ENCODE peak calls at places on chromosomes 3 and 15, in five cellular contexts. One of them, this sample, is unnamed.

GRCh38 chr15:45376300-45376928 is 1.9 kb downstream of the GATM start:
- DNase-seq in effector memory CD4-positive, alpha-beta T cell: no peak
- DNase-seq in OCI-LY7: no peak
- DNase-seq in psoas muscle: no peak
- DNase-seq in pancreas: no peak
- DNase-seq in this sample: peak; percentile 66

GRCh38 chr3:186053954-186054353 is 54.9 kb downstream of the ETV5 start:
- DNase-seq in effector memory CD4-positive, alpha-beta T cell: no peak
- DNase-seq in OCI-LY7: no peak
- DNase-seq in psoas muscle: no peak
- DNase-seq in pancreas: no peak
- DNase-seq in this sample: no peak

GRCh38 chr3:188243124-188243795 is 89.3 kb downstream of the LPP start:
- DNase-seq in effector memory CD4-positive, alpha-beta T cell: no peak
- DNase-seq in OCI-LY7: peak; percentile 51
- DNase-seq in psoas muscle: no peak
- DNase-seq in pancreas: no peak
- DNase-seq in this sample: no peak

GRCh38 chr3:142929109-142929508 is 34.4 kb downstream of the PAQR9 start:
- DNase-seq in effector memory CD4-positive, alpha-beta T cell: no peak
- DNase-seq in OCI-LY7: peak; percentile 43
- DNase-seq in psoas muscle: peak; percentile 76
- DNase-seq in pancreas: peak; percentile 40
- DNase-seq in this sample: peak; percentile 84

GRCh38 chr3:72318504-72319201 is 529.6 kb downstream of the SHQ1 start:
- DNase-seq in effector memory CD4-positive, alpha-beta T cell: no peak
- DNase-seq in OCI-LY7: no peak
- DNase-seq in psoas muscle: no peak
- DNase-seq in pancreas: no peak
- DNase-seq in this sample: no peak

GRCh38 chr15:88913017-88913849 is at the start of gene MFGE8:
- DNase-seq in effector memory CD4-positive, alpha-beta T cell: peak; percentile 60
- DNase-seq in OCI-LY7: peak; percentile 74
- DNase-seq in psoas muscle: peak; percentile 93
- DNase-seq in pancreas: peak; percentile 52
- DNase-seq in this sample: peak; percentile 94

GRCh38 chr15:86004061-86004460 is 75.6 kb upstream of the AGBL1 start:
- DNase-seq in effector memory CD4-positive, alpha-beta T cell: no peak
- DNase-seq in OCI-LY7: no peak
- DNase-seq in psoas muscle: no peak
- DNase-seq in pancreas: no peak
- DNase-seq in this sample: no peak

GRCh38 chr3:29618395-29619291 is 337.8 kb downstream of the RBMS3 start:
- DNase-seq in effector memory CD4-positive, alpha-beta T cell: no peak
- DNase-seq in OCI-LY7: no peak
- DNase-seq in psoas muscle: no peak
- DNase-seq in pancreas: no peak
- DNase-seq in this sample: no peak

GRCh38 chr15:23628612-23629233 is 18.9 kb downstream of the MAGEL2 start:
- DNase-seq in effector memory CD4-positive, alpha-beta T cell: no peak
- DNase-seq in OCI-LY7: no peak
- DNase-seq in psoas muscle: no peak
- DNase-seq in pancreas: no peak
- DNase-seq in this sample: peak; percentile 55

GRCh38 chr15:68278345-68279217 is 1.0 kb downstream of the FEM1B start:
- DNase-seq in effector memory CD4-positive, alpha-beta T cell: no peak
- DNase-seq in OCI-LY7: peak; percentile 29
- DNase-seq in psoas muscle: no peak
- DNase-seq in pancreas: no peak
- DNase-seq in this sample: peak; percentile 89

GRCh38 chr3:140910860-140911259 is 30.8 kb upstream of the SLC25A36 start:
- DNase-seq in effector memory CD4-positive, alpha-beta T cell: no peak
- DNase-seq in OCI-LY7: peak; percentile 0
- DNase-seq in psoas muscle: no peak
- DNase-seq in pancreas: no peak
- DNase-seq in this sample: peak; percentile 77

GRCh38 chr3:45524605-45525004 is 69.9 kb upstream of the LIMD1 start:
- DNase-seq in effector memory CD4-positive, alpha-beta T cell: no peak
- DNase-seq in OCI-LY7: no peak
- DNase-seq in psoas muscle: no peak
- DNase-seq in pancreas: no peak
- DNase-seq in this sample: no peak

GRCh38 chr3:65035231-65035630 is 347.4 kb upstream of the ADAMTS9 start:
- DNase-seq in effector memory CD4-positive, alpha-beta T cell: no peak
- DNase-seq in OCI-LY7: no peak
- DNase-seq in psoas muscle: no peak
- DNase-seq in pancreas: no peak
- DNase-seq in this sample: no peak

GRCh38 chr3:141076821-141077571 is 25.8 kb downstream of the SPSB4 start:
- DNase-seq in effector memory CD4-positive, alpha-beta T cell: no peak
- DNase-seq in OCI-LY7: no peak
- DNase-seq in psoas muscle: peak; percentile 69
- DNase-seq in pancreas: no peak
- DNase-seq in this sample: peak; percentile 78

GRCh38 chr3:139797724-139798343 is 120.1 kb upstream of the NMNAT3 start:
- DNase-seq in effector memory CD4-positive, alpha-beta T cell: no peak
- DNase-seq in OCI-LY7: peak; percentile 9
- DNase-seq in psoas muscle: no peak
- DNase-seq in pancreas: peak; percentile 27
- DNase-seq in this sample: peak; percentile 89

GRCh38 chr3:63809607-63810006 is 9.5 kb upstream of the C3orf49 start:
- DNase-seq in effector memory CD4-positive, alpha-beta T cell: no peak
- DNase-seq in OCI-LY7: no peak
- DNase-seq in psoas muscle: no peak
- DNase-seq in pancreas: no peak
- DNase-seq in this sample: no peak

GRCh38 chr15:44667039-44667360 is 3.5 kb upstream of the SPG11 start:
- DNase-seq in effector memory CD4-positive, alpha-beta T cell: no peak
- DNase-seq in OCI-LY7: no peak
- DNase-seq in psoas muscle: no peak
- DNase-seq in pancreas: no peak
- DNase-seq in this sample: no peak

GRCh38 chr3:190288836-190289235 is 33.4 kb downstream of the CLDN1 start:
- DNase-seq in effector memory CD4-positive, alpha-beta T cell: no peak
- DNase-seq in OCI-LY7: no peak
- DNase-seq in psoas muscle: no peak
- DNase-seq in pancreas: no peak
- DNase-seq in this sample: no peak

GRCh38 chr3:117734431-117734830 is 1024.9 kb downstream of the TUSC7 start:
- DNase-seq in effector memory CD4-positive, alpha-beta T cell: no peak
- DNase-seq in OCI-LY7: no peak
- DNase-seq in psoas muscle: no peak
- DNase-seq in pancreas: no peak
- DNase-seq in this sample: no peak

GRCh38 chr3:97439373-97439772 is 325.2 kb upstream of the ARL6 start:
- DNase-seq in effector memory CD4-positive, alpha-beta T cell: no peak
- DNase-seq in OCI-LY7: no peak
- DNase-seq in psoas muscle: no peak
- DNase-seq in pancreas: no peak
- DNase-seq in this sample: no peak
- H3K27ac ChIP-seq in effector memory CD4-positive, alpha-beta T cell: no peak overlapping the region
- H3K27ac ChIP-seq in OCI-LY7: no peak overlapping the region
- H3K27ac ChIP-seq in psoas muscle: no peak overlapping the region
- H3K27ac ChIP-seq in pancreas: no peak overlapping the region
- H3K27ac ChIP-seq in this sample: peak overlapping the region; percentile 40

GRCh38 chr15:92076536-92076935 is 223.0 kb downstream of the SLCO3A1 start:
- DNase-seq in effector memory CD4-positive, alpha-beta T cell: no peak
- DNase-seq in OCI-LY7: no peak
- DNase-seq in psoas muscle: no peak
- DNase-seq in pancreas: no peak
- DNase-seq in this sample: no peak

GRCh38 chr15:92074161-92074560 is 220.7 kb downstream of the SLCO3A1 start:
- DNase-seq in effector memory CD4-positive, alpha-beta T cell: no peak
- DNase-seq in OCI-LY7: no peak
- DNase-seq in psoas muscle: no peak
- DNase-seq in pancreas: no peak
- DNase-seq in this sample: peak; percentile 64

GRCh38 chr15:92074646-92075045 is 221.1 kb downstream of the SLCO3A1 start:
- DNase-seq in effector memory CD4-positive, alpha-beta T cell: no peak
- DNase-seq in OCI-LY7: peak; percentile 31
- DNase-seq in psoas muscle: peak; percentile 75
- DNase-seq in pancreas: no peak
- DNase-seq in this sample: peak; percentile 70

GRCh38 chr15:92077353-92078080 is 224.0 kb downstream of the SLCO3A1 start:
- DNase-seq in effector memory CD4-positive, alpha-beta T cell: peak; percentile 21
- DNase-seq in OCI-LY7: peak; percentile 83
- DNase-seq in psoas muscle: peak; percentile 75
- DNase-seq in pancreas: peak; percentile 66
- DNase-seq in this sample: peak; percentile 92

DNA sequence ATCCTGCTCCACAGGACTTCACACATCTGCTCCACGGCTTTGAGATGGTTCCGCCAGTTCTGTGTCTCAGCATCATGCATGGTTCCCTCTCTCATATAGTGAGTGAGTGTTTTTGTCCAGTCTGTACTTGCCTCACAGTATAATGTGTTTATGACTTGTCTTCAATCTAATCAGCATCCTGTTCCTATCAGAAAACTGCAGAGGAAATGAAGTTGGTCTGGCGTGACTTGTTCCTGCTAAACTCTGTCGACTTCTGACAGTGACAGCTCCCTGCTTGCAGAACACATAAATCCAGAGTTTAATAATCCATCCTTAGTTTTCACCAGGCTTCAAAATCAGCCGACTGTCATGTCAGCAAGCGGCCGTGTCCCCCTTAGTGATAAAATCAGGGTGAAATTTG is 222.3 kb downstream of the SLCO3A1 start:
- DNase-seq in effector memory CD4-positive, alpha-beta T cell: no peak
- DNase-seq in OCI-LY7: peak; percentile 55
- DNase-seq in psoas muscle: no peak
- DNase-seq in pancreas: no peak
- DNase-seq in this sample: no peak
- H3K4me1 ChIP-seq in effector memory CD4-positive, alpha-beta T cell: peaks cover 28% of the 10 kb centered on the region
- H3K4me1 ChIP-seq in OCI-LY7: peaks cover 29% of the 10 kb centered on the region
- H3K4me1 ChIP-seq in psoas muscle: peaks cover 3% of the 10 kb centered on the region
- H3K4me1 ChIP-seq in pancreas: no peaks in the 10 kb centered on the region
- H3K4me1 ChIP-seq in this sample: peaks cover 5% of the 10 kb centered on the region

GRCh38 chr3:79928687-79929408 is 161.1 kb upstream of the ROBO1 start:
- DNase-seq in effector memory CD4-positive, alpha-beta T cell: no peak
- DNase-seq in OCI-LY7: no peak
- DNase-seq in psoas muscle: no peak
- DNase-seq in pancreas: peak; percentile 17
- DNase-seq in this sample: no peak

GRCh38 chr3:79930196-79930595 is 162.4 kb upstream of the ROBO1 start:
- DNase-seq in effector memory CD4-positive, alpha-beta T cell: no peak
- DNase-seq in OCI-LY7: no peak
- DNase-seq in psoas muscle: no peak
- DNase-seq in pancreas: no peak
- DNase-seq in this sample: no peak

GRCh38 chr3:79922633-79923032 is 154.8 kb upstream of the ROBO1 start:
- DNase-seq in effector memory CD4-positive, alpha-beta T cell: no peak
- DNase-seq in OCI-LY7: no peak
- DNase-seq in psoas muscle: no peak
- DNase-seq in pancreas: no peak
- DNase-seq in this sample: no peak

DNA sequence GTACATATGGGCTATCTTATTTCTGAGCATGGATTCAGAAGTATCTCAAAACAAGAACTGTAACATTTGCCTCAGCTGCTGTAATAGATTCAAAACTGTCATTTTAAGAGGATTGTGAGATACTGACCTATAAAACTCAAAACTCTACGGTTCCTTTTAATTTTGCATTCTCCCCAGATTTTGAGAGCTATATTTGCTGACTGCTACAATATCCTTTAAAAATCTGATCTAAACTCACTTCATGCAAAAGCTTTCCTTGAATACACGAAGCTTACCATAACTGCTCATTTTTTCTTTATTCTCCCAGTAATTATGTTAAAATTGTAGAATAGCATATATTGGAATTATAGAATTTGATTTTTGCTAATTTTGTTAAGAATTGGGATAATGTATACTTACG is 158.7 kb upstream of the ROBO1 start:
- DNase-seq in effector memory CD4-positive, alpha-beta T cell: no peak
- DNase-seq in OCI-LY7: no peak
- DNase-seq in psoas muscle: no peak
- DNase-seq in pancreas: no peak
- DNase-seq in this sample: no peak
- H3K27ac ChIP-seq in effector memory CD4-positive, alpha-beta T cell: no peak overlapping the region
- H3K27ac ChIP-seq in OCI-LY7: no peak overlapping the region
- H3K27ac ChIP-seq in psoas muscle: no peak overlapping the region
- H3K27ac ChIP-seq in pancreas: no peak overlapping the region
- H3K27ac ChIP-seq in this sample: no peak overlapping the region

DNA sequence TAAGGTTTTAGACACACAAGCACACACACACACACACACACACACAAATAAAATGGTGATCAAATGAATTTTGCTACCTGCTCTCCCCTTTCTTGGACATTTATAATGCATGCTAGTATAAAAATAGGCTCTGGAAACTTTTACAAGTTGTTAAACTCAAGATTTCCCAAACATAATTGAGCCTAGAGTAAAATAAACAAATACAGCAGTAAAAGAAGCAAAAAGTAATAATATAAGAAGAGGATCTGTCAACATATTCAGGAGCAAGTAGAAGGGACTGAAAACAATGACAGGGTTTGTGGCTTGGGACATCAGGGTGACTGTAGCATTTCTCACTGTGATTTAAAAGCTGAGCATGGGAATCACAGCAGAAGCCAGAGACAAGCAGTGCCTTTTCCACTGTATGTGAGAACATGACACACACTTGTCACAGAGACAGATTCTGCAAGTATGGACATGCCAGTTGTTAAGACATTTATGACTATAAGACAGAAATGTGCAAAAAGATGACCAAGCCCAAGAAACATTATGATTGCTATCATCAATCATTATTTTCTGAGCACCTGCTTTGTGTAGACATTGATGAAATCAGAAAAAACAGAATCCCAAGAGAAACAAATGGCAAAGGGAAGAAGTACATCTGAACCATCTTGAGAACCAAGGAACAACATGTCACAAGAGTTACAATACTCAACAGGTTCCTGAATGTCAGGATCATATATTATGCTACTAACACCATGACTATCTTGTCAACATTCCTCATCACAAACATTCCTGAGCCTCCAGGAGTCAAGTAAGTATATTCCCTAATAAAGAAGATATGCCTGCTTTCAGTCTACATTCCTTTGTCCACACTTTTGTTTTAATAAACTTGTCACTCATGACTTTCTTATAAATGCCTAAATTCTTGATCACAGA is 7.1 kb downstream of the THRB start:
- DNase-seq in effector memory CD4-positive, alpha-beta T cell: no peak
- DNase-seq in OCI-LY7: no peak
- DNase-seq in psoas muscle: no peak
- DNase-seq in pancreas: no peak
- DNase-seq in this sample: no peak
- H3K4me1 ChIP-seq in effector memory CD4-positive, alpha-beta T cell: no peaks in the 10 kb centered on the region
- H3K4me1 ChIP-seq in OCI-LY7: no peaks in the 10 kb centered on the region
- H3K4me1 ChIP-seq in psoas muscle: peaks cover 91% of the 10 kb centered on the region
- H3K4me1 ChIP-seq in pancreas: no peaks in the 10 kb centered on the region
- H3K4me1 ChIP-seq in this sample: no peaks in the 10 kb centered on the region

GRCh38 chr3:31544634-31545033 is 11.9 kb downstream of the STT3B start:
- DNase-seq in effector memory CD4-positive, alpha-beta T cell: no peak
- DNase-seq in OCI-LY7: no peak
- DNase-seq in psoas muscle: peak; percentile 63
- DNase-seq in pancreas: no peak
- DNase-seq in this sample: no peak
- H3K27ac ChIP-seq in effector memory CD4-positive, alpha-beta T cell: no peak overlapping the region
- H3K27ac ChIP-seq in OCI-LY7: no peak overlapping the region
- H3K27ac ChIP-seq in psoas muscle: peak overlapping the region; percentile 61
- H3K27ac ChIP-seq in pancreas: no peak overlapping the region
- H3K27ac ChIP-seq in this sample: no peak overlapping the region

GRCh38 chr3:129612350-129613204 is 6.1 kb upstream of the PLXND1 start:
- DNase-seq in effector memory CD4-positive, alpha-beta T cell: no peak
- DNase-seq in OCI-LY7: no peak
- DNase-seq in psoas muscle: peak; percentile 62
- DNase-seq in pancreas: no peak
- DNase-seq in this sample: no peak
- H3K4me1 ChIP-seq in effector memory CD4-positive, alpha-beta T cell: no peaks in the 10 kb centered on the region
- H3K4me1 ChIP-seq in OCI-LY7: no peaks in the 10 kb centered on the region
- H3K4me1 ChIP-seq in psoas muscle: peaks cover 14% of the 10 kb centered on the region
- H3K4me1 ChIP-seq in pancreas: no peaks in the 10 kb centered on the region
- H3K4me1 ChIP-seq in this sample: no peaks in the 10 kb centered on the region